ENCODE peak calls at places on chromosome 7, in five cellular contexts. N, P, S, A and K are unnamed samples.

GRCh38 chr7:78472519-78472918 is 673.9 kb downstream of the PHTF2 start:
- DNase-seq in N (peak), P (no peak), S (no peak), A (peak), K (no peak)

GRCh38 chr7:105257338-105257737 is 131.4 kb downstream of the SRPK2 start:
- DNase-seq in N (no peak), P (no peak), S (no peak), A (no peak), K (no peak)

GRCh38 chr7:155296006-155296787 is 1.5 kb upstream of the INSIG1 start:
- DNase-seq in N (no peak), P (no peak), S (no peak), A (no peak), K (no peak)

GRCh38 chr7:111138196-111138569 is 47.3 kb downstream of the LRRN3 start:
- DNase-seq in N (peak), P (peak), S (peak), A (no peak), K (no peak)

GRCh38 chr7:157521061-157521731 is 184.4 kb downstream of the DNAJB6 start:
- DNase-seq in N (no peak), P (no peak), S (no peak), A (no peak), K (no peak)

GRCh38 chr7:105794741-105795729 is 81.4 kb downstream of the ATXN7L1 start:
- DNase-seq in N (peak), P (no peak), S (no peak), A (peak), K (no peak)

GRCh38 chr7:107394831-107395230 is 75.0 kb upstream of the GPR22 start:
- DNase-seq in N (peak), P (no peak), S (no peak), A (no peak), K (no peak)

GRCh38 chr7:3259711-3260424 is 41.2 kb upstream of the SDK1 start:
- DNase-seq in N (peak), P (peak), S (no peak), A (peak), K (no peak)

GRCh38 chr7:41816111-41816510 is 113.2 kb upstream of the INHBA start:
- DNase-seq in N (no peak), P (no peak), S (no peak), A (no peak), K (no peak)

GRCh38 chr7:134212576-134213546 is 85.7 kb downstream of the LRGUK start:
- DNase-seq in N (peak), P (peak), S (no peak), A (peak), K (peak)

GRCh38 chr7:131202451-131202850 is 125.2 kb upstream of the MKLN1 start:
- DNase-seq in N (no peak), P (no peak), S (no peak), A (no peak), K (no peak)

GRCh38 chr7:27112960-27113949 is 10.8 kb upstream of the HOXA2 start:
- DNase-seq in N (peak), P (no peak), S (peak), A (peak), K (no peak)

GRCh38 chr7:29040570-29040906 is 82.4 kb upstream of the TRIL start:
- DNase-seq in N (no peak), P (no peak), S (no peak), A (no peak), K (no peak)

GRCh38 chr7:116633131-116633988 is 38.6 kb upstream of the MET start:
- DNase-seq in N (no peak), P (no peak), S (no peak), A (no peak), K (no peak)
- TF ChIP-seq CTCF in N (no peak), P (no peak), S (no peak), A (no peak), K (no peak)

DNA sequence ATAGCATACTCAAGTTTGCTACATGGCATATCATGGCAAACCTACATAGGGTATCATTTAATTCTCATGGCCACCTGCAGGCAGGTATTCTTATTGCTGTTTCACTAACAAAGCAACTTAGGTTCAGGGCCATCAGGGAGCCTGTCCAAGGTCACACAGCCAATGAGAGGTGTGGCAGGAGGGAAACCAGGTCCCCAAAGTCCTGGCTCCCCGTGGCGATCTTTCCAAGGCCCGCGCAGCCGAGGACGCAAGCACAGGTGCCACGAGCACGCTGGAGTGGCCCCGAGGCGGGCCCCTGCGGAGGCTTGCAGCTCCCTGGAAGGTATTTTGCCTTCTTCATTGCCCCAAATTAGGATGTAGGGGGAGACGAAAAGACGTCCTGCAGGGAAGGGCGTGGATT is 20.8 kb downstream of the PRKAG2 start:
- DNase-seq in N (no peak), P (no peak), S (no peak), A (no peak), K (no peak)
- TF ChIP-seq CTCF in N (no peak), P (no peak), S (no peak), A (no peak), K (no peak)

GRCh38 chr7:80063855-80064254 is 70.8 kb upstream of the GNAI1 start:
- DNase-seq in N (no peak), P (no peak), S (no peak), A (no peak), K (no peak)

GRCh38 chr7:80057503-80057902 is 77.1 kb upstream of the GNAI1 start:
- DNase-seq in N (no peak), P (no peak), S (no peak), A (no peak), K (no peak)

GRCh38 chr7:80054356-80054755 is 80.3 kb upstream of the GNAI1 start:
- DNase-seq in N (peak), P (no peak), S (no peak), A (peak), K (no peak)

GRCh38 chr7:80060218-80060806 is 74.3 kb upstream of the GNAI1 start:
- DNase-seq in N (peak), P (no peak), S (no peak), A (peak), K (no peak)
- TF ChIP-seq CTCF in N (peak), P (no peak), S (peak), A (peak), K (peak)

GRCh38 chr7:38398725-38399321 is 125.4 kb upstream of the TARP start:
- DNase-seq in N (peak), P (peak), S (peak), A (peak), K (peak)
- TF ChIP-seq CTCF in N (peak), P (peak), S (peak), A (peak), K (peak)

GRCh38 chr7:4759211-4759610 is 16.2 kb upstream of the AP5Z1 start:
- DNase-seq in N (no peak), P (no peak), S (no peak), A (no peak), K (no peak)

GRCh38 chr7:4760952-4761351 is 14.5 kb upstream of the AP5Z1 start:
- DNase-seq in N (no peak), P (no peak), S (no peak), A (no peak), K (no peak)

GRCh38 chr7:4755045-4755444 is 20.4 kb upstream of the AP5Z1 start:
- DNase-seq in N (no peak), P (no peak), S (no peak), A (no peak), K (no peak)

GRCh38 chr7:4758791-4759190 is 16.6 kb upstream of the AP5Z1 start:
- DNase-seq in N (no peak), P (no peak), S (no peak), A (no peak), K (no peak)

DNA sequence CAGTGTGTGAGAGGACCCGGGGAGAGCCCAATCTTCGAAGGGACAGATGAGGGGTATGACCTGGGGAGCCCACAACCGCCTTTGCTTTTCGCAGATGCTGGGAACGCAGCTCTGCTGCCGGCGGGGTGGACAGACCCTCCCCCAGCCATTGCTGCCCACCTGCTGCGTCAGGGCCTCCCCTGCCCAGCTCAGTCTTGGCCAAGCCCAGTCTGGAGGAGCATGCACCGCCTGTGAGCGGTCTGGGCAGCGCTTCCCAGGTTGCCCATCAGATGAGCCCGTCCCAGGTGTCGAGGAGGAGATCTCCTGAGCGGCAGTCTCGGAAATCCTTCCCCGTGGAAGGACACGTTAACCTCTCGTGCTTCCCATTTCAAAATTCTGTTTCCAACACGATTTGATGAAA is 17.3 kb upstream of the AP5Z1 start:
- DNase-seq in N (no peak), P (no peak), S (no peak), A (no peak), K (no peak)
- TF ChIP-seq CTCF in N (no peak), P (no peak), S (no peak), A (no peak), K (no peak)

DNA sequence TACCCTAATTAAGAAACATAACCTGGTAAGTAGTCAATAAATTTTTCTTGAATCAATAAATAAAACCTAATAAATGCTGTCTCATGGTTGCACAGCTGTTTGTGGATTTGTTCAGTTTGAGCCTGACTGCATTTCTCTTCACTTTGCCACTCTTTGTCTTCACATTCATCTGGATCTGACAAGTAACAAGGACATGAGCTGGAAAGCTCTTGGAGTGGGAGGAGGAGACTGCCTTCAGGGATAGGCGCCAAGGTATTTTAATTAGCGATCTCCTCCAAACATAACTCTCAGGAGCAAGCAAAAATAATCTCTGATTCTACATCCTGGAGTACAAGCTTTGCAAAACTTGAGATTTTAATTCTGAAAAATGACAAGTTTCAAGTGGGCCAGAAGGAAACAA is 251.0 kb downstream of the BMPER start:
- DNase-seq in N (peak), P (no peak), S (no peak), A (no peak), K (no peak)
- TF ChIP-seq CTCF in N (no peak), P (no peak), S (no peak), A (no peak), K (no peak)

GRCh38 chr7:37131855-37132254 is 316.8 kb downstream of the ELMO1 start:
- DNase-seq in N (no peak), P (no peak), S (no peak), A (no peak), K (no peak)

GRCh38 chr7:37128644-37129043 is 320.0 kb downstream of the ELMO1 start:
- DNase-seq in N (no peak), P (no peak), S (no peak), A (no peak), K (no peak)
- TF ChIP-seq CTCF in N (no peak), P (no peak), S (no peak), A (no peak), K (no peak)

DNA sequence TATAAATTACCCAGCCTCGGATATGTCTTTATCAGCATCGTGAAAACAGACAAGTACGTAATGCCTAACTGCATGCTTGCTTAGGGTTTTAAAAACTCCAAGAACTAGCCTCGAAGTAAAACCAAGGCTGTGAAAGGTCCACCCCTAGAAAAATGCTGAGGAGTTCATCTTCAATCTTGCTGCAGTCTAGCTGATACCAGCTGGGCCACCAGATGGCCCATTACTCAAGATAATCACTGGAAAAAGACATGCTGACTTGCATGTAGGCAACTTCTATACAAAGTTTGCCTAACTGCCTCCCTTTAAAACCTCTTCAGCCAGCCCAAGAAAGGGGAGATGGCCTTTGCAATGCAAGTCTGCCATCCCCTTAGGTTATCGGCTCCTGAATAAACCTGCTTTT is 614.1 kb downstream of the GALNT17 start:
- DNase-seq in N (no peak), P (no peak), S (no peak), A (no peak), K (peak)
- TF ChIP-seq CTCF in N (no peak), P (no peak), S (no peak), A (no peak), K (no peak)

GRCh38 chr7:636396-636795 is 90.1 kb upstream of the DNAAF5 start:
- DNase-seq in N (no peak), P (peak), S (no peak), A (no peak), K (no peak)
- TF ChIP-seq CTCF in N (peak), P (peak), S (peak), A (peak), K (peak)